ENCODE peak calls at places on chromosome 5, in seven cellular contexts. U is psoas muscle, R is GM23338, X is PC-9, J is WERI-Rb-1, Y is heart right ventricle, B is A673. I is an unnamed sample.

GRCh38 chr5:22938373-22938772 is 85.2 kb upstream of the CDH12 start:
- DNase-seq in U (no peak), R (no peak), X (no peak), J (no peak), Y (no peak), B (no peak), I (no peak)

GRCh38 chr5:32329395-32329834 is 16.7 kb upstream of the MTMR12 start:
- DNase-seq in U (peak), R (peak), X (peak), J (peak), Y (peak), B (peak), I (no peak)

GRCh38 chr5:124789104-124789605 is 42.7 kb upstream of the ZNF608 start:
- DNase-seq in U (no peak), R (no peak), X (no peak), J (no peak), Y (no peak), B (no peak), I (no peak)

GRCh38 chr5:85647349-85648127 is 970.2 kb upstream of the COX7C start:
- DNase-seq in U (no peak), R (no peak), X (peak), J (no peak), Y (no peak), B (no peak), I (no peak)

GRCh38 chr5:90504743-90505142 is 24.6 kb downstream of the LYSMD3 start:
- DNase-seq in U (no peak), R (no peak), X (no peak), J (no peak), Y (no peak), B (no peak), I (no peak)

GRCh38 chr5:169027456-169028118 is 273.4 kb downstream of the SLIT3 start:
- DNase-seq in U (no peak), R (no peak), X (no peak), J (no peak), Y (no peak), B (no peak), I (no peak)

GRCh38 chr5:179287071-179287470 is 58.2 kb downstream of the ADAMTS2 start:
- DNase-seq in U (peak), R (no peak), X (no peak), J (no peak), Y (peak), B (no peak), I (no peak)

GRCh38 chr5:151740958-151741373 is 17.5 kb downstream of the ATOX1 start:
- DNase-seq in U (no peak), R (no peak), X (no peak), J (no peak), Y (no peak), B (no peak), I (no peak)

GRCh38 chr5:113447651-113448050 is 12.9 kb upstream of the TSSK1B start:
- DNase-seq in U (no peak), R (peak), X (no peak), J (peak), Y (no peak), B (peak), I (no peak)

GRCh38 chr5:59264641-59265245 is 628.8 kb downstream of the PDE4D start:
- DNase-seq in U (no peak), R (peak), X (no peak), J (no peak), Y (no peak), B (no peak), I (no peak)

GRCh38 chr5:111582962-111583669 is 70.8 kb upstream of the STARD4 start:
- DNase-seq in U (no peak), R (no peak), X (no peak), J (no peak), Y (no peak), B (no peak), I (peak)

GRCh38 chr5:91443028-91443427 is 59.9 kb upstream of the ARRDC3 start:
- DNase-seq in U (no peak), R (no peak), X (no peak), J (no peak), Y (no peak), B (no peak), I (no peak)

GRCh38 chr5:143315929-143316328 is 87.6 kb downstream of the NR3C1 start:
- DNase-seq in U (no peak), R (peak), X (no peak), J (no peak), Y (no peak), B (no peak), I (no peak)

GRCh38 chr5:142937265-142937877 is 167.2 kb downstream of the ARHGAP26 start:
- DNase-seq in U (no peak), R (no peak), X (no peak), J (no peak), Y (no peak), B (no peak), I (no peak)

GRCh38 chr5:169599451-169599850 is 15.9 kb downstream of the SPDL1 start:
- DNase-seq in U (no peak), R (no peak), X (no peak), J (no peak), Y (no peak), B (no peak), I (no peak)

GRCh38 chr5:74372502-74373445 is 267.8 kb downstream of the ENC1 start:
- DNase-seq in U (no peak), R (no peak), X (no peak), J (no peak), Y (no peak), B (no peak), I (peak)

GRCh38 chr5:99037668-99038067 is 108.9 kb upstream of the CHD1 start:
- DNase-seq in U (peak), R (peak), X (peak), J (no peak), Y (no peak), B (no peak), I (no peak)

GRCh38 chr5:79474416-79475173 is 39.3 kb downstream of the HOMER1 start:
- DNase-seq in U (no peak), R (no peak), X (no peak), J (no peak), Y (no peak), B (peak), I (no peak)

GRCh38 chr5:9473624-9474023 is 72.3 kb downstream of the SEMA5A start:
- DNase-seq in U (no peak), R (no peak), X (no peak), J (no peak), Y (no peak), B (no peak), I (no peak)

GRCh38 chr5:79417495-79417894 is 96.4 kb downstream of the HOMER1 start:
- DNase-seq in U (no peak), R (no peak), X (no peak), J (no peak), Y (no peak), B (peak), I (no peak)

GRCh38 chr5:112757468-112758208 is 20.0 kb downstream of the APC start:
- DNase-seq in U (no peak), R (peak), X (peak), J (no peak), Y (no peak), B (peak), I (no peak)

GRCh38 chr5:68343421-68343826 is 127.9 kb downstream of the PIK3R1 start:
- DNase-seq in U (peak), R (no peak), X (peak), J (no peak), Y (no peak), B (no peak), I (peak)

GRCh38 chr5:93722588-93722987 is 18.8 kb downstream of the POU5F2 start:
- DNase-seq in U (no peak), R (no peak), X (no peak), J (no peak), Y (no peak), B (no peak), I (no peak)

GRCh38 chr5:150413176-150413901 is 629 bp upstream of the CD74 start:
- DNase-seq in U (no peak), R (no peak), X (no peak), J (no peak), Y (no peak), B (no peak), I (no peak)

GRCh38 chr5:14628346-14628745 is 36.2 kb upstream of the OTULIN start:
- DNase-seq in U (peak), R (peak), X (no peak), J (no peak), Y (no peak), B (peak), I (peak)

GRCh38 chr5:145247745-145248040 is 587.4 kb downstream of the PRELID2 start:
- DNase-seq in U (no peak), R (no peak), X (no peak), J (no peak), Y (no peak), B (no peak), I (no peak)

GRCh38 chr5:4862500-4862899 is 277.6 kb upstream of the ADAMTS16 start:
- DNase-seq in U (no peak), R (peak), X (peak), J (no peak), Y (no peak), B (peak), I (no peak)

GRCh38 chr5:9930156-9930555 is 300.0 kb upstream of the TAS2R1 start:
- DNase-seq in U (no peak), R (no peak), X (no peak), J (no peak), Y (no peak), B (no peak), I (no peak)

GRCh38 chr5:56148453-56148971 is 84.6 kb downstream of the ANKRD55 start:
- DNase-seq in U (no peak), R (no peak), X (no peak), J (peak), Y (no peak), B (no peak), I (no peak)

GRCh38 chr5:91166040-91166807 is 216.9 kb downstream of the ARRDC3 start:
- DNase-seq in U (no peak), R (no peak), X (peak), J (no peak), Y (no peak), B (no peak), I (no peak)

GRCh38 chr5:37774912-37775483 is 64.8 kb downstream of the GDNF start:
- DNase-seq in U (no peak), R (peak), X (no peak), J (peak), Y (no peak), B (peak), I (no peak)
- TF ChIP-seq CTCF in U (peak), R (peak), X (peak), J (peak), Y (no peak), B (peak), I (peak)

GRCh38 chr5:3033033-3033755 is 281.7 kb upstream of the IRX2 start:
- DNase-seq in U (no peak), R (no peak), X (no peak), J (no peak), Y (no peak), B (no peak), I (no peak)
- H3K27ac ChIP-seq in U (no peak), R (no peak), X (no peak), J (no peak), Y (no peak), B (no peak), I (no peak)

DNA sequence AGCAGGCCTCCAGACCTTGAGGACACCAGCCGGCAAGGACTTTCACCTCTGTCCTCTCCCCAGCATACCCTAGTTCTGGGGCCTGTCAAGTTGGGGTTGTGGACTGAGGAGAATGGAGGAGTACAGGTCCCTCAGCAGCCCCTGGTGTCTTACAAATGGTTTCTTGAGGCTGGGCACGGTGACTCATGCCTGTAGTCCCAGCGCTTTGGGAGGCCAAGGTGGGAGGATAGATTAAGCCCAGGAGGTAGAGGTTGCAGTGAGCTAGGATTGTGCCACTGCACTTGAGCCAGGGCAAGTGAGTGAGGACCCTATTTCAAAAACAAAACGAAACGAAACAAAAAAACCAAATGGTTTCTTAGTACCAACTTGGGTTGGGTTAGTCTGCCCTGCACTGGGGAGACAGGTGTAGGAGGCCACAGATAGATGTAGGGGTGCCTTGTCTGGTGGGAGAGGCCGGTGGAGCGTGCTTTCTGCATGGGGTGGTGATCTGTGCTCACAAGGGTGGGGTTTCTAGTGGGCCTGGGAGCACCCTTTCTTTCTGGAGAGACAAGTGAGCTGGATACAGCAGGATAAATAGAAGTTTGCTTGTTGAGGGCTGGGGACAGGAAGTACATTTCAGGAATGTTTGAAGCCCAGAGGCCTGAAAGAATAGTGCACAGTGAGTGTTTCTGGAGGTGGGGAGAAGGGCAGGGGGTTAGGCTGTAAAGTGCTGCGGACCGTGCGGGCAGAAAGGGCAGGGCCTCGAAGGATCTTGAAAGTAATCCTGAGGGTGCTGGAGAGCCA is 37.7 kb upstream of the PSD2 start:
- DNase-seq in U (no peak), R (no peak), X (no peak), J (peak), Y (no peak), B (no peak), I (no peak)
- TF ChIP-seq CTCF in U (no peak), R (no peak), X (no peak), J (no peak), Y (no peak), B (no peak), I (no peak)

GRCh38 chr5:138949223-138949574 is 74.1 kb upstream of the LRRTM2 start:
- DNase-seq in U (no peak), R (no peak), X (no peak), J (no peak), Y (no peak), B (no peak), I (no peak)
- H3K27ac ChIP-seq in U (no peak), R (no peak), X (no peak), J (no peak), Y (no peak), B (no peak), I (no peak)

GRCh38 chr5:157681048-157681447 is 9.7 kb downstream of the C5orf52 start:
- DNase-seq in U (no peak), R (no peak), X (no peak), J (no peak), Y (no peak), B (no peak), I (no peak)

GRCh38 chr5:157686841-157687554 is 15.7 kb downstream of the C5orf52 start:
- DNase-seq in U (no peak), R (no peak), X (no peak), J (peak), Y (no peak), B (no peak), I (no peak)

GRCh38 chr5:157679801-157680200 is 8.5 kb downstream of the C5orf52 start:
- DNase-seq in U (no peak), R (no peak), X (no peak), J (no peak), Y (no peak), B (no peak), I (no peak)

GRCh38 chr5:157680239-157680638 is 8.9 kb downstream of the C5orf52 start:
- DNase-seq in U (no peak), R (no peak), X (no peak), J (no peak), Y (no peak), B (no peak), I (no peak)

DNA sequence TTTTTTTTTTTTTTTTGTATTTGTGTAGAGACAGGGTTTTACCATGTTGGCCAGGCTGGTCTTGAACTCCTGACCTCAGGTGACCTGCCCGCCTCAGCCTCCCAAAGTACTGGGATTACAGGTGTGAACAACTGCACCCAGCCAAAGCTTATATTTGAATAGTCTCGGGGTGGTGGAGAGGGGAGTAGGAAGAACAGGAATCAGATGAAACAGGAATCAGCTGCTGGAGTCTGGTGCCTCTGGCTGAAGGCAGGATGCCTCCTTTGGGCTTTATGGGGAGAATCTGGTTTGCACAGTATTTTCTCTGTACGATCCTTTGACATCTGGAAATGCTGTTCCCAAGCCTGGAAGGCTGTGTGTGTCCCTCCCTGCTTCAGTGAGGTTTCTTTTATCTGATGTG is 10.9 kb downstream of the C5orf52 start:
- DNase-seq in U (no peak), R (no peak), X (no peak), J (no peak), Y (no peak), B (no peak), I (no peak)
- TF ChIP-seq CTCF in U (no peak), R (no peak), X (no peak), J (no peak), Y (no peak), B (no peak), I (no peak)

I was measured in AG04450.